ENCODE peak calls at places on chromosomes 11 and 22, in eight cellular contexts. One of them, this sample, is unnamed.

GRCh38 chr11:83717551-83717950 is 431.4 kb upstream of the CCDC90B start:
- DNase-seq in GM12891: no peak
- DNase-seq in body of pancreas: no peak
- DNase-seq in IMR-90: no peak
- DNase-seq in gastrocnemius medialis: no peak
- DNase-seq in Peyer's patch: no peak
- DNase-seq in prostate gland: no peak
- DNase-seq in ovary: no peak
- DNase-seq in this sample: no peak

GRCh38 chr11:9568854-9569587 is 4.4 kb upstream of the WEE1 start:
- DNase-seq in GM12891: no peak
- DNase-seq in body of pancreas: peak
- DNase-seq in IMR-90: peak
- DNase-seq in gastrocnemius medialis: peak
- DNase-seq in Peyer's patch: peak
- DNase-seq in prostate gland: peak
- DNase-seq in ovary: peak
- DNase-seq in this sample: peak

GRCh38 chr11:132960273-132960672 is 572.0 kb downstream of the OPCML start:
- DNase-seq in GM12891: no peak
- DNase-seq in body of pancreas: no peak
- DNase-seq in IMR-90: no peak
- DNase-seq in gastrocnemius medialis: no peak
- DNase-seq in Peyer's patch: no peak
- DNase-seq in prostate gland: no peak
- DNase-seq in ovary: no peak
- DNase-seq in this sample: no peak

GRCh38 chr11:93198221-93198650 is 445 bp upstream of the SLC36A4 start:
- DNase-seq in GM12891: no peak
- DNase-seq in body of pancreas: no peak
- DNase-seq in IMR-90: peak
- DNase-seq in gastrocnemius medialis: no peak
- DNase-seq in Peyer's patch: no peak
- DNase-seq in prostate gland: no peak
- DNase-seq in ovary: no peak
- DNase-seq in this sample: no peak

GRCh38 chr22:39177791-39178190 is 25.3 kb upstream of the CBX7 start:
- DNase-seq in GM12891: no peak
- DNase-seq in body of pancreas: no peak
- DNase-seq in IMR-90: no peak
- DNase-seq in gastrocnemius medialis: no peak
- DNase-seq in Peyer's patch: no peak
- DNase-seq in prostate gland: no peak
- DNase-seq in ovary: no peak
- DNase-seq in this sample: no peak

GRCh38 chr11:30801357-30801756 is 215.2 kb upstream of the MPPED2 start:
- DNase-seq in GM12891: no peak
- DNase-seq in body of pancreas: no peak
- DNase-seq in IMR-90: no peak
- DNase-seq in gastrocnemius medialis: no peak
- DNase-seq in Peyer's patch: no peak
- DNase-seq in prostate gland: no peak
- DNase-seq in ovary: no peak
- DNase-seq in this sample: no peak

GRCh38 chr11:122910775-122911174 is 28.2 kb downstream of the JHY start:
- DNase-seq in GM12891: no peak
- DNase-seq in body of pancreas: no peak
- DNase-seq in IMR-90: peak
- DNase-seq in gastrocnemius medialis: no peak
- DNase-seq in Peyer's patch: no peak
- DNase-seq in prostate gland: no peak
- DNase-seq in ovary: no peak
- DNase-seq in this sample: no peak

GRCh38 chr11:4035985-4036384 is 58.6 kb upstream of the RRM1 start:
- DNase-seq in GM12891: no peak
- DNase-seq in body of pancreas: no peak
- DNase-seq in IMR-90: no peak
- DNase-seq in gastrocnemius medialis: no peak
- DNase-seq in Peyer's patch: no peak
- DNase-seq in prostate gland: no peak
- DNase-seq in ovary: no peak
- DNase-seq in this sample: no peak

GRCh38 chr11:122655527-122656072 is at the start of gene UBASH3B:
- DNase-seq in GM12891: peak
- DNase-seq in body of pancreas: peak
- DNase-seq in IMR-90: peak
- DNase-seq in gastrocnemius medialis: peak
- DNase-seq in Peyer's patch: peak
- DNase-seq in prostate gland: peak
- DNase-seq in ovary: peak
- DNase-seq in this sample: peak

GRCh38 chr22:22168190-22168940 is 76.2 kb upstream of the VPREB1 start:
- DNase-seq in GM12891: peak
- DNase-seq in body of pancreas: peak
- DNase-seq in IMR-90: peak
- DNase-seq in gastrocnemius medialis: no peak
- DNase-seq in Peyer's patch: peak
- DNase-seq in prostate gland: no peak
- DNase-seq in ovary: no peak
- DNase-seq in this sample: peak

GRCh38 chr11:2088284-2088683 is 50.9 kb downstream of the IGF2 start:
- DNase-seq in GM12891: no peak
- DNase-seq in body of pancreas: no peak
- DNase-seq in IMR-90: no peak
- DNase-seq in gastrocnemius medialis: no peak
- DNase-seq in Peyer's patch: peak
- DNase-seq in prostate gland: no peak
- DNase-seq in ovary: no peak
- DNase-seq in this sample: no peak

GRCh38 chr11:35042906-35043305 is 96.1 kb upstream of the CD44 start:
- DNase-seq in GM12891: no peak
- DNase-seq in body of pancreas: no peak
- DNase-seq in IMR-90: no peak
- DNase-seq in gastrocnemius medialis: no peak
- DNase-seq in Peyer's patch: no peak
- DNase-seq in prostate gland: no peak
- DNase-seq in ovary: no peak
- DNase-seq in this sample: no peak

GRCh38 chr11:17803751-17804334 is 69.3 kb downstream of the KCNC1 start:
- DNase-seq in GM12891: no peak
- DNase-seq in body of pancreas: no peak
- DNase-seq in IMR-90: no peak
- DNase-seq in gastrocnemius medialis: no peak
- DNase-seq in Peyer's patch: no peak
- DNase-seq in prostate gland: no peak
- DNase-seq in ovary: no peak
- DNase-seq in this sample: no peak

GRCh38 chr22:32048069-32048468 is 5.0 kb downstream of the SLC5A1 start:
- DNase-seq in GM12891: no peak
- DNase-seq in body of pancreas: no peak
- DNase-seq in IMR-90: no peak
- DNase-seq in gastrocnemius medialis: no peak
- DNase-seq in Peyer's patch: no peak
- DNase-seq in prostate gland: no peak
- DNase-seq in ovary: no peak
- DNase-seq in this sample: no peak

GRCh38 chr11:44619931-44620725 is 54.7 kb downstream of the CD82 start:
- DNase-seq in GM12891: no peak
- DNase-seq in body of pancreas: peak
- DNase-seq in IMR-90: no peak
- DNase-seq in gastrocnemius medialis: peak
- DNase-seq in Peyer's patch: peak
- DNase-seq in prostate gland: no peak
- DNase-seq in ovary: peak
- DNase-seq in this sample: peak

GRCh38 chr11:132311703-132312102 is 941.3 kb downstream of the NTM start:
- DNase-seq in GM12891: no peak
- DNase-seq in body of pancreas: no peak
- DNase-seq in IMR-90: no peak
- DNase-seq in gastrocnemius medialis: no peak
- DNase-seq in Peyer's patch: no peak
- DNase-seq in prostate gland: no peak
- DNase-seq in ovary: no peak
- DNase-seq in this sample: no peak

GRCh38 chr11:116665523-116665922 is 107.3 kb downstream of the BUD13 start:
- DNase-seq in GM12891: no peak
- DNase-seq in body of pancreas: no peak
- DNase-seq in IMR-90: no peak
- DNase-seq in gastrocnemius medialis: no peak
- DNase-seq in Peyer's patch: no peak
- DNase-seq in prostate gland: no peak
- DNase-seq in ovary: no peak
- DNase-seq in this sample: no peak

GRCh38 chr11:61534901-61535839 is 26.6 kb downstream of the LRRC10B start:
- DNase-seq in GM12891: no peak
- DNase-seq in body of pancreas: no peak
- DNase-seq in IMR-90: no peak
- DNase-seq in gastrocnemius medialis: no peak
- DNase-seq in Peyer's patch: no peak
- DNase-seq in prostate gland: no peak
- DNase-seq in ovary: no peak
- DNase-seq in this sample: no peak

GRCh38 chr11:78365381-78365792 is 52.2 kb downstream of the GAB2 start:
- DNase-seq in GM12891: no peak
- DNase-seq in body of pancreas: no peak
- DNase-seq in IMR-90: no peak
- DNase-seq in gastrocnemius medialis: no peak
- DNase-seq in Peyer's patch: no peak
- DNase-seq in prostate gland: no peak
- DNase-seq in ovary: no peak
- DNase-seq in this sample: no peak

GRCh38 chr11:85182437-85183109 is 444.6 kb downstream of the DLG2 start:
- DNase-seq in GM12891: peak
- DNase-seq in body of pancreas: no peak
- DNase-seq in IMR-90: peak
- DNase-seq in gastrocnemius medialis: no peak
- DNase-seq in Peyer's patch: no peak
- DNase-seq in prostate gland: no peak
- DNase-seq in ovary: no peak
- DNase-seq in this sample: no peak

DNA sequence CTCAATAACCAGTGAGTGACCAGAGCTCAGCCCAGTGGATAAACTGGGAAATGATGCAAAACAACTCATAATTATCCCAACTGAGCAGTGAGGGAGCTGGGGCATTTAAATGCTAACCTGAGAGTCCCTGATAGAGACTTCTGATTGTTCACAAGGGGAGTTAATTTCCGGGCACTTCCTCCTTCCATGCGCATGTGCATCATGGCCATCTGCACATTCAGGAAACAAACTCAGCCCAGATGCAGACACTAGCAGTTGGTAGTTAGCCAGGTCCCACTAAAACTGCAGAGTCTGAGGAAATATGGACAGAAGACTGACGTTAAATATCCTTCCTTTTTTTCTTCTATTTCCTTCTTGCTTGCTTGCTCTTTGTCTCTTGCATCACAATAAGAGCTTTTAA is 852.1 kb upstream of the LRRC4C start:
- DNase-seq in GM12891: no peak
- DNase-seq in body of pancreas: no peak
- DNase-seq in IMR-90: no peak
- DNase-seq in gastrocnemius medialis: no peak
- DNase-seq in Peyer's patch: no peak
- DNase-seq in prostate gland: no peak
- DNase-seq in ovary: no peak
- DNase-seq in this sample: no peak
- TF ChIP-seq POLR2A in GM12891: no peak
- TF ChIP-seq POLR2A in body of pancreas: no peak
- TF ChIP-seq POLR2A in IMR-90: no peak
- TF ChIP-seq POLR2A in gastrocnemius medialis: no peak
- TF ChIP-seq POLR2A in Peyer's patch: no peak
- TF ChIP-seq POLR2A in prostate gland: no peak
- TF ChIP-seq POLR2A in ovary: no peak
- TF ChIP-seq POLR2A in this sample: no peak

DNA sequence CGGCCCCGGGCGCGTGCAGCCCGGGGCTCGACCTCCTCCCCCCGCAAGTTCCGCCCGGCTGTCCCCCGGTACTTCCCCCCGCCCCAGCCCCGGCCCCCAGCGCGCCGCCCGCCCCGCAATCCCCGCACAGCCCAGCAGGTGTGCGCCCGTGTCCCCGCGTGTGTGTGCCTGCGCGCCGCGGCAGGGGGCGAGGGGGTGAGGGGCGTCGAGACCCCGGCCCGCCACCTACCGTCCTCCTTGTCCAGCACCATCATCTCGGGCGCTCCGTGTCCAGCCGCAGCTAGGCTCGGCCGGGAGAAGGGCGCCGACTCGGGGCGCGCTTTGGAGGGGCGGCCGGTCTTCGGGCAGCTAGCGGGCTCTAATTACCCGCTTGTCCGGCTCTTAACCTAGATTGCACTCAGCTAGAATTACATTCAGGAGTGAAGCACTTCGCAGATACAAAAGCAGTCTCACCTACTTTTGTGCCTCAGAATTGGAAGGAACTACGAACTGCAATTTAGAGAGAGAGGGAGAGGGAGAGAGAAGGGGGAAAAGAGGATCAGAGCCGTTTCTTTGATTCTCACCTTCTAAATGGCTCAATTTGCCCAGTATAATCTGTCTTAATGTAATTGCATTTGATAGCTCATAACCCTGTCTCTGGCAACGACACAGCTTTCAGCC is 439 bp downstream of the LMO1 start:
- DNase-seq in GM12891: no peak
- DNase-seq in body of pancreas: no peak
- DNase-seq in IMR-90: no peak
- DNase-seq in gastrocnemius medialis: peak
- DNase-seq in Peyer's patch: peak
- DNase-seq in prostate gland: no peak
- DNase-seq in ovary: no peak
- DNase-seq in this sample: no peak
- TF ChIP-seq POLR2A in GM12891: no peak
- TF ChIP-seq POLR2A in body of pancreas: no peak
- TF ChIP-seq POLR2A in IMR-90: no peak
- TF ChIP-seq POLR2A in gastrocnemius medialis: no peak
- TF ChIP-seq POLR2A in Peyer's patch: no peak
- TF ChIP-seq POLR2A in prostate gland: no peak
- TF ChIP-seq POLR2A in ovary: no peak
- TF ChIP-seq POLR2A in this sample: no peak

GRCh38 chr22:16781764-16782329 is 43.4 kb downstream of the XKR3 start:
- DNase-seq in GM12891: no peak
- DNase-seq in body of pancreas: no peak
- DNase-seq in IMR-90: no peak
- DNase-seq in gastrocnemius medialis: no peak
- DNase-seq in Peyer's patch: no peak
- DNase-seq in prostate gland: no peak
- DNase-seq in ovary: no peak
- DNase-seq in this sample: no peak
- TF ChIP-seq POLR2A in GM12891: no peak
- TF ChIP-seq POLR2A in body of pancreas: no peak
- TF ChIP-seq POLR2A in IMR-90: no peak
- TF ChIP-seq POLR2A in gastrocnemius medialis: no peak
- TF ChIP-seq POLR2A in Peyer's patch: no peak
- TF ChIP-seq POLR2A in prostate gland: no peak
- TF ChIP-seq POLR2A in ovary: no peak
- TF ChIP-seq POLR2A in this sample: no peak

GRCh38 chr22:42549329-42550060 is 4.3 kb upstream of the SERHL2 start:
- DNase-seq in GM12891: no peak
- DNase-seq in body of pancreas: no peak
- DNase-seq in IMR-90: no peak
- DNase-seq in gastrocnemius medialis: no peak
- DNase-seq in Peyer's patch: no peak
- DNase-seq in prostate gland: no peak
- DNase-seq in ovary: no peak
- DNase-seq in this sample: no peak

GRCh38 chr22:42548597-42549328 is 5.0 kb upstream of the SERHL2 start:
- DNase-seq in GM12891: no peak
- DNase-seq in body of pancreas: no peak
- DNase-seq in IMR-90: no peak
- DNase-seq in gastrocnemius medialis: no peak
- DNase-seq in Peyer's patch: no peak
- DNase-seq in prostate gland: no peak
- DNase-seq in ovary: no peak
- DNase-seq in this sample: no peak

GRCh38 chr22:42553475-42554361 is at the start of gene SERHL2:
- DNase-seq in GM12891: peak
- DNase-seq in body of pancreas: peak
- DNase-seq in IMR-90: peak
- DNase-seq in gastrocnemius medialis: peak
- DNase-seq in Peyer's patch: peak
- DNase-seq in prostate gland: peak
- DNase-seq in ovary: peak
- DNase-seq in this sample: peak
- TF ChIP-seq POLR2A in GM12891: no peak
- TF ChIP-seq POLR2A in body of pancreas: peak
- TF ChIP-seq POLR2A in IMR-90: no peak
- TF ChIP-seq POLR2A in gastrocnemius medialis: peak
- TF ChIP-seq POLR2A in Peyer's patch: peak
- TF ChIP-seq POLR2A in prostate gland: peak
- TF ChIP-seq POLR2A in ovary: no peak
- TF ChIP-seq POLR2A in this sample: peak